ENCODE peak calls at places on chromosomes 16 and 17, in six cellular contexts. K, N, C, Z, L and S are unnamed samples.

GRCh38 chr16:68064791-68065365 is 20.3 kb upstream of the NFATC3 start:
- DNase-seq in K (peak; percentile 76), N (peak; percentile 80), C (peak; percentile 77), Z (no peak), L (peak; percentile 85), S (peak; percentile 81)

GRCh38 chr17:82314721-82315605 is 2.4 kb downstream of the CD7 start:
- DNase-seq in K (peak; percentile 59), N (no peak), C (no peak), Z (no peak), L (no peak), S (no peak)

GRCh38 chr17:27578718-27579085 is 52.3 kb upstream of the LGALS9 start:
- DNase-seq in K (no peak), N (peak; percentile 77), C (no peak), Z (peak; percentile 57), L (no peak), S (no peak)

GRCh38 chr17:66691644-66692500 is 143.0 kb upstream of the CACNG5 start:
- DNase-seq in K (no peak), N (no peak), C (peak; percentile 34), Z (no peak), L (peak; percentile 69), S (no peak)

GRCh38 chr17:49851387-49852291 is 3.8 kb upstream of the TAC4 start:
- DNase-seq in K (peak; percentile 91), N (peak; percentile 79), C (peak; percentile 73), Z (no peak), L (peak; percentile 84), S (peak; percentile 94)

GRCh38 chr17:66431910-66432309 is 129.5 kb downstream of the PRKCA start:
- DNase-seq in K (no peak), N (no peak), C (no peak), Z (no peak), L (no peak), S (no peak)

GRCh38 chr16:71746442-71747046 is 22.0 kb upstream of the PHLPP2 start:
- DNase-seq in K (no peak), N (peak; percentile 78), C (peak; percentile 27), Z (no peak), L (no peak), S (peak; percentile 47)

GRCh38 chr17:9038380-9038779 is 17.1 kb downstream of the NTN1 start:
- DNase-seq in K (no peak), N (no peak), C (no peak), Z (no peak), L (no peak), S (no peak)

GRCh38 chr17:49266233-49266632 is 35.6 kb upstream of the PHOSPHO1 start:
- DNase-seq in K (no peak), N (no peak), C (no peak), Z (no peak), L (no peak), S (no peak)

GRCh38 chr17:71251936-71252335 is 868.9 kb upstream of the SOX9 start:
- DNase-seq in K (no peak), N (no peak), C (no peak), Z (no peak), L (no peak), S (no peak)

GRCh38 chr16:19375561-19376158 is 42.0 kb upstream of the TMC5 start:
- DNase-seq in K (no peak), N (peak; percentile 24), C (peak; percentile 42), Z (peak; percentile 28), L (peak; percentile 75), S (peak; percentile 64)

GRCh38 chr17:80414508-80414802 is 512 bp upstream of the ENDOV start:
- DNase-seq in K (no peak), N (no peak), C (no peak), Z (no peak), L (peak; percentile 67), S (no peak)

GRCh38 chr17:60468371-60468770 is 46.1 kb downstream of the CHCT1 start:
- DNase-seq in K (no peak), N (no peak), C (no peak), Z (no peak), L (no peak), S (no peak)

GRCh38 chr17:77774182-77774581 is 184.3 kb upstream of the TNRC6C start:
- DNase-seq in K (no peak), N (no peak), C (no peak), Z (no peak), L (no peak), S (no peak)

GRCh38 chr16:87926246-87927194 is 9.8 kb downstream of the CA5A start:
- DNase-seq in K (no peak), N (peak; percentile 19), C (no peak), Z (no peak), L (no peak), S (no peak)

GRCh38 chr17:47998044-47998443 is 27.1 kb downstream of the CDK5RAP3 start:
- DNase-seq in K (no peak), N (no peak), C (no peak), Z (no peak), L (no peak), S (no peak)

GRCh38 chr16:85569615-85570212 is 43.4 kb upstream of the GSE1 start:
- DNase-seq in K (no peak), N (peak; percentile 51), C (no peak), Z (peak; percentile 74), L (peak; percentile 70), S (no peak)

GRCh38 chr16:76910931-76911330 is 280.1 kb upstream of the MON1B start:
- DNase-seq in K (no peak), N (no peak), C (no peak), Z (no peak), L (no peak), S (no peak)

GRCh38 chr17:14744716-14745115 is 443.8 kb downstream of the HS3ST3B1 start:
- DNase-seq in K (no peak), N (no peak), C (no peak), Z (no peak), L (no peak), S (no peak)

GRCh38 chr17:731943-732787 is at the start of gene TLCD3A:
- DNase-seq in K (peak; percentile 84), N (peak; percentile 20), C (peak; percentile 77), Z (no peak), L (peak; percentile 68), S (peak; percentile 84)

GRCh38 chr16:53881371-53881770 is 177.4 kb downstream of the FTO start:
- DNase-seq in K (no peak), N (no peak), C (no peak), Z (no peak), L (no peak), S (no peak)

GRCh38 chr16:50469744-50470301 is 78.4 kb upstream of the NKD1 start:
- DNase-seq in K (no peak), N (no peak), C (no peak), Z (no peak), L (peak; percentile 61), S (no peak)

GRCh38 chr16:67197704-67198103 is 1.2 kb upstream of the ELMO3 start:
- DNase-seq in K (peak; percentile 48), N (no peak), C (no peak), Z (no peak), L (no peak), S (no peak)

GRCh38 chr16:62036101-62036806 is at the start of gene CDH8:
- DNase-seq in K (no peak), N (no peak), C (no peak), Z (no peak), L (no peak), S (no peak)

GRCh38 chr17:69597898-69598692 is 183.6 kb downstream of the MAP2K6 start:
- DNase-seq in K (no peak), N (no peak), C (no peak), Z (no peak), L (no peak), S (no peak)

GRCh38 chr16:66899945-66900688 is 18.6 kb downstream of the CDH16 start:
- DNase-seq in K (peak; percentile 93), N (no peak), C (peak; percentile 93), Z (no peak), L (peak; percentile 90), S (no peak)

GRCh38 chr16:89314858-89315257 is 97.4 kb downstream of the ZNF778 start:
- DNase-seq in K (no peak), N (no peak), C (no peak), Z (no peak), L (no peak), S (no peak)
- H3K4me1 ChIP-seq in K (peaks cover 45% of the 10 kb centered on the region), N (peaks cover 76% of the 10 kb centered on the region), C (peaks cover 34% of the 10 kb centered on the region), Z (peaks cover 33% of the 10 kb centered on the region), L (peaks cover 73% of the 10 kb centered on the region), S (no peaks in the 10 kb centered on the region)

DNA sequence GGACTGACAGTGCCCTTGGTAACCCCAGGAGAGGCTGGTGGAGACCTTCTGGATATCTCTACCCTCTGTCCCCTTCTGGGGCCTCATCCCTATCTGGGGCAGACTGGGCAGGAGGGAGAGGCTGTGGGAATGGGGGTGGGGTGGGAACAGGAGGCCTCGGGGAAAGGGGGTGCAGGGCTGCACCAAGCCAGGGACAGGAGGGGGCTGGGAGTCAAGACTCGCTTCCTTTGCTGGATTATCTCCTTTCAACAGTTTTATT is 24.8 kb downstream of the G6PC3 start:
- DNase-seq in K (no peak), N (no peak), C (no peak), Z (no peak), L (no peak), S (no peak)
- H3K4me3 ChIP-seq in K (no peak overlapping the region), N (no peak overlapping the region), C (no peak overlapping the region), Z (peak overlapping the region; percentile 31), L (no peak overlapping the region), S (no peak overlapping the region)

GRCh38 chr17:68424861-68425260 is 32.4 kb downstream of the WIPI1 start:
- DNase-seq in K (no peak), N (no peak), C (peak; percentile 34), Z (no peak), L (peak; percentile 48), S (no peak)

GRCh38 chr17:68425979-68426378 is 31.3 kb downstream of the WIPI1 start:
- DNase-seq in K (no peak), N (no peak), C (no peak), Z (no peak), L (peak; percentile 47), S (no peak)

GRCh38 chr17:68429881-68430280 is 27.4 kb downstream of the WIPI1 start:
- DNase-seq in K (no peak), N (no peak), C (no peak), Z (no peak), L (peak; percentile 41), S (no peak)

GRCh38 chr17:68428498-68429172 is 28.7 kb downstream of the WIPI1 start:
- DNase-seq in K (no peak), N (no peak), C (no peak), Z (no peak), L (no peak), S (no peak)

DNA sequence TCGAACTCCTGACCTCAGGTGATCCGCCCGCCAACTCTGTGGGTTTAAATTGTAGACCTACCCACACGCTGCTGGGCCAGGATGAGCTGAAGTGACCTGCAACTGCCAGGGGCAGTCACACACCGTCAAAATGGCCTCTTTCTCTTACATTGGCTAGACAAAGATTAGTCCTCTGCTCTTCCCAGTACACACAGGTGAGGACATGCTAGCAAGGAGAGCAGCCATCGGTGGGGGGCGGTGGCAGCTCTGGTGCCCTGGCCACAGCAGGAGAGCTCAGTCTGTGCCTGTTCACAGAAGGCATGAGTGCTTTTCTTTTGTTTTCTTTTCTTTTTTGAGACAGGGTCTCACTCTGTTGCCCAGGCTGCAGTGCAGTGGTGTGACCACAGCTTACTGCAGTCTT is 29.7 kb downstream of the WIPI1 start:
- DNase-seq in K (no peak), N (no peak), C (no peak), Z (no peak), L (peak; percentile 42), S (no peak)
- H3K4me1 ChIP-seq in K (no peaks in the 10 kb centered on the region), N (no peaks in the 10 kb centered on the region), C (no peaks in the 10 kb centered on the region), Z (no peaks in the 10 kb centered on the region), L (no peaks in the 10 kb centered on the region), S (no peaks in the 10 kb centered on the region)

DNA sequence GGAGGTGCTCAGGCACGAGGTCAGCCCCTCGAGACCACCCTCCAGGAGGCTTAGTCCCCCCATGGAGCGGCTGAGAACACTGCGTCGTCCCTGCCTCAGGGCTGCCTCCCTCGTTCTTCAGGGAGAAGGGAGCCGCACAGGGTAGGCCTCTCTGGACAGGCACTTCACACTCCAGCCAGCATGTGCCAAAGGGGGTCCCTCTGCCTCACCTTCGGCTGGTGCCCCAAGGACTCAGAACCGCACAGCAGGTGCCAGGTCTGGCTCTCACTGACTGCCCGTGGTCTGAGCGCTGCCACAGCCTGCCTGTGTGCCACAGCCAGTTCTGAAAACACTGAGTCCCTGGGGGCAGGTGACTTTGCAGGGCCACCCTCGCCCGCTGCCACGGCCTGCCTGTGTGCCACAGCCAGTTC is 7.1 kb downstream of the P2RX5 start:
- DNase-seq in K (peak; percentile 59), N (no peak), C (no peak), Z (no peak), L (no peak), S (no peak)
- H3K4me3 ChIP-seq in K (no peak overlapping the region), N (no peak overlapping the region), C (no peak overlapping the region), Z (no peak overlapping the region), L (no peak overlapping the region), S (no peak overlapping the region)